ENCODE peak calls at places on chromosome X, in six cellular contexts. G is Calu3, L is AG09309, K is epithelial cell of esophagus, Y is pancreas, P is tibial nerve. I is an unnamed sample.

GRCh38 chrX:74779175-74779574 is 146.1 kb downstream of the NEXMIF start:
- DNase-seq in G (no peak), L (no peak), K (peak; percentile 0), Y (no peak), P (no peak), I (no peak)

GRCh38 chrX:14801136-14801535 is 71.7 kb downstream of the FANCB start:
- DNase-seq in G (no peak), L (no peak), K (peak; percentile 64), Y (no peak), P (no peak), I (no peak)

GRCh38 chrX:120310861-120311631 is at the start of gene TMEM255A:
- DNase-seq in G (no peak), L (no peak), K (peak; percentile 24), Y (no peak), P (no peak), I (peak; percentile 14)

GRCh38 chrX:63656871-63657580 is 128.0 kb downstream of the ARHGEF9 start:
- DNase-seq in G (no peak), L (peak; percentile 80), K (peak; percentile 61), Y (no peak), P (no peak), I (no peak)

GRCh38 chrX:10175317-10175871 is 18.6 kb downstream of the CLCN4 start:
- DNase-seq in G (no peak), L (peak; percentile 35), K (no peak), Y (no peak), P (no peak), I (no peak)

GRCh38 chrX:108309144-108309543 is 129.1 kb downstream of the COL4A6 start:
- DNase-seq in G (no peak), L (no peak), K (peak; percentile 57), Y (no peak), P (no peak), I (no peak)

GRCh38 chrX:155086202-155086840 is 15.0 kb downstream of the BRCC3 start:
- DNase-seq in G (peak; percentile 38), L (no peak), K (peak; percentile 21), Y (peak; percentile 43), P (no peak), I (no peak)

GRCh38 chrX:79413009-79413408 is 45.9 kb upstream of the ITM2A start:
- DNase-seq in G (no peak), L (no peak), K (peak; percentile 10), Y (no peak), P (no peak), I (no peak)

GRCh38 chrX:81996166-81996565 is 794.3 kb downstream of the SH3BGRL start:
- DNase-seq in G (no peak), L (no peak), K (no peak), Y (no peak), P (no peak), I (no peak)

GRCh38 chrX:52140020-52140419 is 44.7 kb upstream of the MAGED4 start:
- DNase-seq in G (no peak), L (no peak), K (no peak), Y (no peak), P (no peak), I (no peak)

GRCh38 chrX:82748901-82749505 is 759.1 kb upstream of the POU3F4 start:
- DNase-seq in G (no peak), L (no peak), K (peak; percentile 18), Y (no peak), P (no peak), I (no peak)

GRCh38 chrX:136168929-136169735 is 21.8 kb downstream of the FHL1 start:
- DNase-seq in G (peak; percentile 4), L (peak; percentile 84), K (peak; percentile 50), Y (no peak), P (no peak), I (no peak)

GRCh38 chrX:10574663-10575062 is 45.7 kb downstream of the MID1 start:
- DNase-seq in G (peak; percentile 32), L (no peak), K (peak; percentile 78), Y (no peak), P (no peak), I (no peak)

GRCh38 chrX:34491126-34491525 is 166.0 kb downstream of the TMEM47 start:
- DNase-seq in G (no peak), L (no peak), K (no peak), Y (no peak), P (no peak), I (no peak)

GRCh38 chrX:9465380-9466114 is 689 bp downstream of the TBL1X start:
- DNase-seq in G (peak; percentile 24), L (no peak), K (no peak), Y (no peak), P (no peak), I (peak; percentile 40)

GRCh38 chrX:68685722-68686683 is 38.5 kb downstream of the STARD8 start:
- DNase-seq in G (no peak), L (no peak), K (peak; percentile 17), Y (no peak), P (no peak), I (no peak)
- TF ChIP-seq CTCF in G (no peak), L (peak; percentile 2), K (no peak), Y (no peak), P (no peak), I (no peak)

GRCh38 chrX:21382715-21383114 is 8.5 kb downstream of the CNKSR2 start:
- DNase-seq in G (no peak), L (no peak), K (no peak), Y (no peak), P (no peak), I (no peak)
- TF ChIP-seq CTCF in G (no peak), L (peak; percentile 23), K (peak; percentile 30), Y (peak; percentile 44), P (no peak), I (no peak)

GRCh38 chrX:41558531-41558930 is 111.4 kb downstream of the NYX start:
- DNase-seq in G (no peak), L (no peak), K (peak; percentile 0), Y (no peak), P (no peak), I (no peak)
- TF ChIP-seq CTCF in G (no peak), L (peak; percentile 29), K (peak; percentile 21), Y (no peak), P (peak; percentile 41), I (no peak)

GRCh38 chrX:46836701-46837542 is at the start of gene RP2:
- DNase-seq in G (peak; percentile 93), L (peak; percentile 66), K (peak; percentile 92), Y (peak; percentile 88), P (peak; percentile 80), I (peak; percentile 77)
- TF ChIP-seq CTCF in G (no peak), L (no peak), K (no peak), Y (peak; percentile 23), P (peak; percentile 55), I (no peak)

GRCh38 chrX:38646129-38646528 is 84.8 kb downstream of the TSPAN7 start:
- DNase-seq in G (no peak), L (no peak), K (no peak), Y (no peak), P (no peak), I (no peak)

GRCh38 chrX:38649674-38650647 is 88.6 kb downstream of the TSPAN7 start:
- DNase-seq in G (no peak), L (no peak), K (no peak), Y (no peak), P (no peak), I (no peak)

GRCh38 chrX:38651625-38652601 is 90.6 kb downstream of the TSPAN7 start:
- DNase-seq in G (no peak), L (no peak), K (no peak), Y (no peak), P (no peak), I (no peak)

GRCh38 chrX:38652934-38653442 is 91.6 kb downstream of the TSPAN7 start:
- DNase-seq in G (no peak), L (no peak), K (no peak), Y (no peak), P (no peak), I (no peak)

DNA sequence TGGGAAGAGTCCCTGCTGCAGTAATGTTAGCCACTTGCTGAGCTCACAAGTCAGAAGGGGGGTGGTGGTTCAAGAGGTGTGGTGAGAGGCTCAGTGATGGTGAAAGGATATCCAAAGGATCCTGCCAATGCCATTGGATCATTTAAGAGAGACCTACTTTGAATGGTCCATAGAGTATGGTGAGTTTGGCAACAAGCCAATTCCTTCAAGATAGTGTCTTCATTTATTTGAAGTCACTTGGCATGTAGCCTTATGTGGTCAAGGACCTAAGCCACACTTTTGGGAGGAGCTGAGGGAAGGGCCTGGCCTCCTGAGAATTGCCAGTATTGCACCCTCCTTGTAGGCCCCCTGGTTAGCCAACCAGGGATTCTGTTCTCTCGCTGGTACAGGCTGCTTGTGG is 87.9 kb downstream of the TSPAN7 start:
- DNase-seq in G (no peak), L (no peak), K (no peak), Y (no peak), P (no peak), I (no peak)
- TF ChIP-seq CTCF in G (no peak), L (no peak), K (no peak), Y (no peak), P (no peak), I (no peak)

GRCh38 chrX:43239356-43239755 is 416.7 kb upstream of the MAOA start:
- DNase-seq in G (no peak), L (no peak), K (no peak), Y (no peak), P (no peak), I (no peak)
- TF ChIP-seq CTCF in G (no peak), L (no peak), K (no peak), Y (no peak), P (no peak), I (no peak)